ENCODE peak calls at places on chromosome 1, in five cellular contexts. One of them, this sample, is unnamed.

GRCh38 chr1:12087797-12088314 is 24.8 kb downstream of the TNFRSF8 start:
- DNase-seq in HS-27A: no peak
- DNase-seq in HEK293T: no peak
- DNase-seq in Calu3: no peak
- DNase-seq in nephron progenitor cell: no peak
- DNase-seq in this sample: no peak

GRCh38 chr1:25695991-25696330 is 79.4 kb downstream of the MAN1C1 start:
- DNase-seq in nephron progenitor cell: no peak
- DNase-seq in HS-27A: no peak
- DNase-seq in HEK293T: no peak
- DNase-seq in Calu3: no peak
- DNase-seq in this sample: no peak

GRCh38 chr1:34740161-34740875 is 14.5 kb upstream of the GJB5 start:
- DNase-seq in HS-27A: no peak
- DNase-seq in nephron progenitor cell: peak
- DNase-seq in Calu3: no peak
- DNase-seq in HEK293T: no peak
- DNase-seq in this sample: no peak

GRCh38 chr1:8987881-8988617 is 38.2 kb downstream of the SLC2A7 start:
- DNase-seq in HEK293T: peak
- DNase-seq in HS-27A: no peak
- DNase-seq in nephron progenitor cell: peak
- DNase-seq in Calu3: peak
- DNase-seq in this sample: no peak

GRCh38 chr1:39675220-39675619 is 3.3 kb upstream of the NT5C1A start:
- DNase-seq in HEK293T: no peak
- DNase-seq in HS-27A: no peak
- DNase-seq in nephron progenitor cell: no peak
- DNase-seq in Calu3: no peak
- DNase-seq in this sample: no peak

GRCh38 chr1:212595787-212596714 is 12.5 kb upstream of the ATF3 start:
- DNase-seq in HS-27A: peak
- DNase-seq in nephron progenitor cell: no peak
- DNase-seq in Calu3: peak
- DNase-seq in HEK293T: peak
- DNase-seq in this sample: peak

GRCh38 chr1:229258851-229259110 is 12.1 kb upstream of the RAB4A start:
- DNase-seq in nephron progenitor cell: no peak
- DNase-seq in HEK293T: no peak
- DNase-seq in HS-27A: no peak
- DNase-seq in Calu3: no peak
- DNase-seq in this sample: no peak

GRCh38 chr1:67355745-67356424 is 48.2 kb downstream of the IL12RB2 start:
- DNase-seq in HS-27A: no peak
- DNase-seq in HEK293T: no peak
- DNase-seq in Calu3: no peak
- DNase-seq in nephron progenitor cell: no peak
- DNase-seq in this sample: no peak

GRCh38 chr1:19087737-19088594 is 122.1 kb downstream of the UBR4 start:
- DNase-seq in nephron progenitor cell: no peak
- DNase-seq in HEK293T: no peak
- DNase-seq in HS-27A: no peak
- DNase-seq in Calu3: no peak
- DNase-seq in this sample: no peak

GRCh38 chr1:20440785-20441200 is 45.2 kb downstream of the CAMK2N1 start:
- DNase-seq in nephron progenitor cell: peak
- DNase-seq in Calu3: peak
- DNase-seq in HS-27A: no peak
- DNase-seq in HEK293T: peak
- DNase-seq in this sample: peak

GRCh38 chr1:3886691-3887090 is 13.4 kb downstream of the C1orf174 start:
- DNase-seq in nephron progenitor cell: no peak
- DNase-seq in HS-27A: no peak
- DNase-seq in Calu3: no peak
- DNase-seq in HEK293T: no peak
- DNase-seq in this sample: no peak

This sample was measured in HAP-1.